ENCODE peak calls at places on chromosomes 13 and 19, in ten cellular contexts. K is spleen, I is adrenal gland, Y is dorsolateral prefrontal cortex, J is tibial artery, E is fibroblast of mammary gland, R is nephron progenitor cell, Z is PC-9, A is IMR-90, H is AG09319. B is an unnamed sample.
A peak's percentile ranks its signal among the peaks of the same experiment; 100 is the strongest.

GRCh38 chr19:17424743-17425365 is 5.0 kb downstream of the MVB12A start:
- DNase-seq in K (peak; percentile 76), A (peak; percentile 23), Y (peak; percentile 72), I (peak; percentile 58), Z (no peak), R (peak; percentile 91), H (no peak), J (no peak), E (peak; percentile 23), B (no peak)

GRCh38 chr13:50543767-50544166 is 299.7 kb downstream of the DLEU7 start:
- DNase-seq in I (no peak), R (no peak), H (peak; percentile 38), Z (no peak), Y (no peak), K (no peak), J (no peak), E (peak; percentile 81), A (peak; percentile 91), B (no peak)

GRCh38 chr19:9070066-9070465 is 16.8 kb upstream of the OR1M1 start:
- DNase-seq in A (no peak), J (no peak), I (no peak), Z (peak; percentile 66), Y (no peak), K (no peak), R (no peak), H (no peak), E (no peak), B (no peak)

GRCh38 chr19:12365372-12366162 is at the start of gene ZNF442:
- DNase-seq in K (peak; percentile 95), Z (peak; percentile 80), R (peak; percentile 96), Y (peak; percentile 96), I (peak; percentile 97), E (peak; percentile 93), J (peak; percentile 99), A (peak; percentile 93), H (peak; percentile 80), B (peak; percentile 98)

GRCh38 chr13:32851083-32852064 is 164.8 kb upstream of the KL start:
- DNase-seq in Y (no peak), J (no peak), A (no peak), E (no peak), I (no peak), R (no peak), H (no peak), Z (no peak), K (no peak), B (no peak)

GRCh38 chr13:105090244-105090643 is 1445.2 kb downstream of the EFNB2 start:
- DNase-seq in I (no peak), E (no peak), Y (no peak), A (no peak), Z (no peak), H (no peak), K (no peak), J (no peak), R (no peak), B (no peak)

GRCh38 chr19:4970558-4971423 is 1.9 kb downstream of the KDM4B start:
- DNase-seq in R (no peak), K (peak; percentile 84), E (peak; percentile 28), Z (no peak), J (no peak), A (no peak), H (no peak), I (peak; percentile 63), Y (no peak), B (no peak)

GRCh38 chr13:66354880-66355279 is 875.3 kb downstream of the PCDH9 start:
- DNase-seq in E (no peak), A (no peak), H (no peak), Y (no peak), I (no peak), Z (no peak), J (no peak), K (no peak), R (no peak), B (no peak)

GRCh38 chr19:45076851-45077730 is 813 bp upstream of the ZNF296 start:
- DNase-seq in Y (no peak), K (no peak), Z (no peak), H (no peak), J (no peak), A (no peak), R (no peak), I (no peak), E (no peak), B (no peak)

GRCh38 chr19:45079911-45080469 is 930 bp downstream of the GEMIN7 start:
- DNase-seq in A (no peak), Y (no peak), J (no peak), I (no peak), K (no peak), R (no peak), E (no peak), H (no peak), Z (no peak), B (no peak)

GRCh38 chr19:45079063-45079910 is at the start of gene GEMIN7:
- DNase-seq in R (peak; percentile 84), K (peak; percentile 94), I (peak; percentile 65), E (peak; percentile 57), H (no peak), Y (peak; percentile 73), J (peak; percentile 76), A (peak; percentile 59), Z (peak; percentile 83), B (peak; percentile 93)

GRCh38 chr19:45076029-45076850 is at the start of gene ZNF296:
- DNase-seq in J (peak; percentile 86), Y (no peak), E (peak; percentile 31), Z (peak; percentile 90), H (no peak), R (peak; percentile 77), I (peak; percentile 73), A (no peak), K (peak; percentile 97), B (no peak)

DNA sequence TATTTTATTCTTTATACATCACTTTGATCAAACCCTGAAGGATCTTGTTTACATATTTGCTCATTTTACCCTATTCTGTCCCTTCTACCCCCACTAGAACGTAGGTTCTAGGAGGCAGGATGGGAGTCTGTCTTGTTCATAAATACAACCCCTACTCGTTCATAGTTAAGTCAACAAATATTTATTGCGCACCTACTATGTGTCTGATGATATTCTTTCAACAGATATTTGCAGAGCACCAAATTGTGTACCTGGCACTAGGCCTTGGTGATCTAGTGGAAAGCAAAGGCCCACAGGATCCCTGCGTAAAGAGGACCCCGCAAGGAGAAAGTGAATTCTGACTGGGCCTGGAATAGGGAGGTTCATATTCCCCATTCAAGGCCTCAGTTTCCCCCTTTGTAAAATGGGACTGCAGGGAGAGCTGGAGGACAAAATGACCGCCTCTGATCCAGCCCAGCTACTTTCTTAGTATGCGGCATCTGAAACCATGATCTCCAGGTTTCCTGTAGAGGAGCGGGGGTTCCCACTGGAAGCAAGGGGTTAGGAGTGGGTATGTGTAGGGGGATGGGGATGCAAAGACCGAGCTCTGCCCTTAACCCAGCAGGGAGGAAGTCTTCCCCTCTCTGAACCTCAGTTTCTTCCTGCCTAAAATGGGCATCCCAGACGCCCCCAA is 534 bp upstream of the GEMIN7 start:
- DNase-seq in R (no peak), H (no peak), Z (no peak), J (no peak), Y (no peak), A (no peak), K (no peak), E (no peak), I (no peak), B (no peak)
- TF ChIP-seq CTCF in R (no peak), H (no peak), Z (no peak), J (no peak), Y (no peak), A (no peak), K (no peak), E (no peak), I (no peak), B (no peak)

GRCh38 chr13:43804461-43805070 is 17.8 kb upstream of the ENOX1 start:
- DNase-seq in E (peak; percentile 89), Y (no peak), K (no peak), J (no peak), H (no peak), Z (peak; percentile 12), A (peak; percentile 78), I (no peak), R (no peak), B (no peak)
- TF ChIP-seq CTCF in E (peak; percentile 40), Y (peak; percentile 80), K (peak; percentile 46), J (peak; percentile 70), H (peak; percentile 34), Z (peak; percentile 72), A (peak; percentile 64), I (peak; percentile 43), R (peak; percentile 58), B (peak; percentile 71)

GRCh38 chr13:69092615-69093322 is 1014.9 kb upstream of the ATXN8OS start:
- DNase-seq in K (no peak), H (no peak), J (no peak), I (no peak), Z (no peak), A (no peak), Y (no peak), E (no peak), R (no peak), B (no peak)
- TF ChIP-seq CTCF in K (no peak), H (no peak), J (no peak), I (no peak), Z (no peak), A (no peak), Y (no peak), E (no peak), R (no peak), B (no peak)

DNA sequence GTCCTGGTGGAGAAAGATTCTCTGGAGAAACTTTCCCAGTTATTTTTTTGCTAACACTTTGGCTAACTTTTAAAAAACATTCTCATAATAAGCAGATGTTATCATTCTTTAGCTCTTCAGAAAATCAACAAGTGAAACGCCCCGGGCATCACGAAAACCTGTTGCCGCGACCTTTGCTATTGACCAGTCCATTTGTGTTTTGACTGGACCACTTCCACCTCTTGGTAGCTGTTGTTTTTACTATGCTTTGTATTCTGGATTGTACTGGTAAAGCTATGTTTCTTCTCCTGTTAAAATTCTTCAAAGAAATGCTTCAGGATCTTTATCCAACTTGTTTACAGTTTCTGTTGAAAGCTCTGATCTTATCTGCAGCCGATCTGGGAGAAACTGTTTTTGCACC is 23.2 kb downstream of the UFM1 start:
- DNase-seq in Y (no peak), H (no peak), E (no peak), R (no peak), J (no peak), Z (no peak), K (no peak), A (no peak), I (no peak), B (no peak)
- TF ChIP-seq CTCF in Y (no peak), H (no peak), E (no peak), R (no peak), J (no peak), Z (no peak), K (no peak), A (no peak), I (no peak), B (no peak)

B was measured in osteocyte.